ENCODE peak calls at places on chromosomes 5 and 9, in seven cellular contexts. L is AG04450, Y is fibroblast of lung, V is fibroblast of villous mesenchyme, C is IMR-90, A is OCI-LY7, P is left ventricle myocardium inferior. F is an unnamed sample.

GRCh38 chr5:143121135-143121474 is 282.4 kb downstream of the NR3C1 start:
- DNase-seq in L (no peak), Y (no peak), V (no peak), C (no peak), A (no peak), P (no peak), F (no peak)

GRCh38 chr5:81425569-81425968 is 31.6 kb upstream of the ACOT12 start:
- DNase-seq in L (no peak), Y (peak), V (peak), C (peak), A (peak), P (no peak), F (no peak)

GRCh38 chr5:77360381-77360780 is 131.7 kb downstream of the WDR41 start:
- DNase-seq in L (no peak), Y (no peak), V (no peak), C (peak), A (no peak), P (no peak), F (no peak)

GRCh38 chr5:80245986-80246781 is 9.7 kb downstream of the SERINC5 start:
- DNase-seq in L (no peak), Y (peak), V (peak), C (peak), A (no peak), P (no peak), F (no peak)

GRCh38 chr5:14190194-14191164 is 47.3 kb downstream of the TRIO start:
- DNase-seq in L (peak), Y (peak), V (peak), C (peak), A (no peak), P (no peak), F (peak)

GRCh38 chr9:82797539-82797938 is 265.4 kb downstream of the RASEF start:
- DNase-seq in L (no peak), Y (peak), V (no peak), C (no peak), A (no peak), P (peak), F (no peak)

GRCh38 chr9:112809351-112809848 is 58.8 kb downstream of the SNX30 start:
- DNase-seq in L (no peak), Y (no peak), V (no peak), C (no peak), A (peak), P (no peak), F (no peak)

GRCh38 chr5:113140837-113141661 is 164.5 kb downstream of the DCP2 start:
- DNase-seq in L (peak), Y (peak), V (peak), C (peak), A (no peak), P (no peak), F (no peak)

GRCh38 chr5:138849882-138850281 is 25.3 kb downstream of the LRRTM2 start:
- DNase-seq in L (no peak), Y (no peak), V (no peak), C (no peak), A (no peak), P (no peak), F (no peak)

GRCh38 chr9:111525056-111525977 is at the start of gene ZNF483:
- DNase-seq in L (peak), Y (peak), V (peak), C (peak), A (peak), P (peak), F (peak)

GRCh38 chr9:92463989-92464388 is 18.3 kb downstream of the ASPN start:
- DNase-seq in L (peak), Y (peak), V (peak), C (peak), A (no peak), P (no peak), F (peak)

GRCh38 chr5:60018091-60018490 is 124.6 kb upstream of the PDE4D start:
- DNase-seq in L (no peak), Y (no peak), V (no peak), C (no peak), A (no peak), P (no peak), F (no peak)

DNA sequence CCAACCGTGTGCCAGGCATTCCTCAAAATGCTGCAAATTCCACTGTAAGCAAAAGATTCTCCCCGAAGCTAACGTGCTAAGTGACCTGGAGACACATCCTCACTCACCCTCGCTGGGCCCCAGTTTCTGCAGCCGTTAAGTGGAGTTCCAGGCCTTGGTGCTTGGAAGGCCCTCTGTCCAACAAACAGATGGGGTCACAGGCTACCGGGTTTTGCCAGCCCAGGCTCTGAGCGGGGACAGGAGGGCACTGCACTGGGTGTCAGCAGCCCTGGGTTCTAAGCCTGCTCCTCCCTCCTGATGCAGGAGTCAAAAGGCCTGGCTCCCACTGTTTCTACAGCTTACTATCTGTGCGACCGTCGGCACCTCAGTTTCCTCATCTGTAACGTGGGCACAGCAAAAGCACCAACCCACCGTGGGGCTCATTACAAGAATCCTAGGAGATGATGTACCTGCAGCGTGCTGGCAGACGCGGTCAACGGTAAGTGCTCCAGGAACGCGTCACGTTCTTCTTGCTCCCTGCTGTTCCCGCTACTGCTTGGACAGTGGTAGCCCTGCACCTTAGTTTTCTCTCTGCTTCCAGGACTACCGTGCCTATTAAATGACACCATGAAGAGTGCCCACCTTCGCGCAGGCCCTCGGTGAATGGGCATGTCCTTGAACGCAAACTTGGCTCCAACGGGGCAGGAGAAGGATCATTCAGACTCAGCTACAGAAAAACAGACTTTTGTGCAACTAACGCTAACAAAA is 84.8 kb downstream of the ADAMTS2 start:
- DNase-seq in L (no peak), Y (no peak), V (no peak), C (no peak), A (no peak), P (no peak), F (no peak)
- H3K4me3 ChIP-seq in L (no peak), Y (no peak), V (no peak), C (no peak), A (no peak), P (no peak), F (no peak)

GRCh38 chr5:74934949-74935751 is 69.0 kb upstream of the FAM169A start:
- DNase-seq in L (no peak), Y (peak), V (peak), C (peak), A (no peak), P (no peak), F (no peak)
- TF ChIP-seq CTCF in L (peak), Y (peak), V (peak), C (peak), A (peak), P (peak), F (peak)

GRCh38 chr5:179267671-179268071 is 77.6 kb downstream of the ADAMTS2 start:
- DNase-seq in L (no peak), Y (no peak), V (no peak), C (no peak), A (no peak), P (peak), F (no peak)
- H3K4me3 ChIP-seq in L (no peak), Y (no peak), V (no peak), C (no peak), A (no peak), P (no peak), F (no peak)

GRCh38 chr9:127204771-127205470 is 59.7 kb upstream of the GARNL3 start:
- DNase-seq in L (no peak), Y (peak), V (peak), C (peak), A (peak), P (peak), F (no peak)
- TF ChIP-seq CTCF in L (peak), Y (no peak), V (peak), C (peak), A (peak), P (peak), F (peak)

DNA sequence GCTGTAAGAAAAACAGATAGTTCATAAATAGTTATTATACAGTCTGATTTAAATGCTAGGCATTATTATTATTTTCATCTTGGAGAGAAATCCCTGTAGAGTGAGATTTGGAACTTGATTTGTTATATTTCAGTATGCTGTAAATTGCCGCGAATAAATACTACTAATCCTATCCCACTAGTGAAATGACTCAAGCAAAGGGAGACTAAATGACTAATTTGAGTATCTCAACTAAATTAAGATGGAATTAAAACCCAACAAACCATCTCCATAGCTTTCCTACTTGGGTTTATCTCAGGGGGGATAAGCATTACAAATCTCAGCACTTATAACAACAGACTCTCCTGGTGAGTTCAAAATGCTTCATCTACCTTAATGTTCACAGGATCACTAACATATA is 206.0 kb downstream of the MCTP1 start:
- DNase-seq in L (no peak), Y (no peak), V (no peak), C (no peak), A (no peak), P (no peak), F (no peak)
- H3K4me3 ChIP-seq in L (no peak), Y (no peak), V (no peak), C (no peak), A (no peak), P (peak), F (no peak)

GRCh38 chr5:91794455-91794854 is 411.3 kb upstream of the ARRDC3 start:
- DNase-seq in L (no peak), Y (peak), V (no peak), C (no peak), A (no peak), P (no peak), F (no peak)

GRCh38 chr5:91797581-91797980 is 414.5 kb upstream of the ARRDC3 start:
- DNase-seq in L (no peak), Y (no peak), V (no peak), C (no peak), A (no peak), P (no peak), F (no peak)

DNA sequence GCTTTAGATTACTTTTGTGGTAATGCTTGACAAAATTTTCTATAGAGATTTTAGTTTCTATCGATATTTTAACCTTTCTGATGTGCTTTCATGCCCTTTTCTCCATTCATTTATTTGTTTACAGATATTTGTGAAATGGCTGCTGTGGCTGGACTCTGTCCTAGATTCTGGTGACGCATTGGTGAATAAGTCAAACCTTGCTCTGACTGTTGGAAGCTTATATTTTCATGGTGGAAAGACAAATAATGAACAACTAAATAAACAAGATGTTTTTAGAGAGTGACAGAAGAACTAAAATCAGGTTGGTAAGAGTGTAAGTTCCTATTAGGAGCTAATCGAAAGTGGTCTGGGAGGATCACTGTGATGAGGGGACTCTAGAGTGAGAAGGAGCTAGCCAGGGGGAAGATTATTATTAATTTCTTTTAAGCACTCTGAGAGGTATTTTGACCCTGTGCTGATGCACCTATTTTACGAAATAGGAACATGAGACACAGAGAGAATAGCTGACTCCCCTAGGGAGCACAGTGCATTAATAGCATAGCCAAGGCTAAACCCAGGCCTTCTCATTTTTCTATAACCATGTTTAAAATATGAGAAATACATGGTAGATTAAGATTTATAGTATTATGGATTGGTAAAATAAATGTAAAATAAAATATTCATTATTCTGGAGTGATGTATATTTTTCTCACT is 411.9 kb upstream of the ARRDC3 start:
- DNase-seq in L (no peak), Y (peak), V (no peak), C (no peak), A (no peak), P (no peak), F (no peak)
- TF ChIP-seq CTCF in L (no peak), Y (no peak), V (no peak), C (no peak), A (no peak), P (no peak), F (no peak)

GRCh38 chr5:95283761-95284511 is 958 bp downstream of the MCTP1 start:
- DNase-seq in L (no peak), Y (no peak), V (no peak), C (no peak), A (no peak), P (no peak), F (no peak)
- H3K4me3 ChIP-seq in L (peak), Y (peak), V (peak), C (peak), A (no peak), P (peak), F (peak)

GRCh38 chr9:129037767-129038098 is 1.3 kb downstream of the MIGA2 start:
- DNase-seq in L (no peak), Y (no peak), V (no peak), C (peak), A (no peak), P (no peak), F (no peak)

GRCh38 chr9:129036923-129037766 is 719 bp downstream of the MIGA2 start:
- DNase-seq in L (no peak), Y (no peak), V (no peak), C (no peak), A (no peak), P (no peak), F (no peak)

GRCh38 chr9:129036241-129036922 is at the start of gene MIGA2:
- DNase-seq in L (peak), Y (peak), V (peak), C (peak), A (peak), P (peak), F (peak)

GRCh38 chr9:129040113-129040643 is 3.8 kb downstream of the MIGA2 start:
- DNase-seq in L (no peak), Y (no peak), V (no peak), C (no peak), A (no peak), P (no peak), F (no peak)

GRCh38 chr9:129038109-129038852 is 1.9 kb downstream of the MIGA2 start:
- DNase-seq in L (no peak), Y (no peak), V (no peak), C (no peak), A (no peak), P (peak), F (no peak)
- TF ChIP-seq CTCF in L (no peak), Y (no peak), V (no peak), C (no peak), A (no peak), P (no peak), F (no peak)